ENCODE peak calls at places on chromosomes 16 and 17, in nine cellular contexts. U is WERI-Rb-1; X is PC-9; W is CD8-positive, alpha-beta T cell; N is HepG2; K is body of pancreas; D is heart left ventricle; E is keratinocyte; V is A673. O is an unnamed sample. For H3K36me3, the result is how much of the 10 kb centered on the place peaks cover.

GRCh38 chr17:15479697-15480096 is 12.3 kb upstream of the CDRT4 start:
- DNase-seq in W (no peak), V (no peak), U (no peak), N (peak), K (no peak), X (no peak), E (no peak), D (no peak), O (no peak)

GRCh38 chr17:79437081-79437480 is 173.8 kb downstream of the RBFOX3 start:
- DNase-seq in V (no peak), K (no peak), E (no peak), W (no peak), U (no peak), N (no peak), X (no peak), D (no peak), O (no peak)

GRCh38 chr17:34511265-34511664 is 68.1 kb upstream of the TMEM132E start:
- DNase-seq in W (no peak), U (no peak), V (no peak), D (peak), N (no peak), E (no peak), X (no peak), K (no peak), O (no peak)

GRCh38 chr17:55246583-55246982 is 18.2 kb upstream of the HLF start:
- DNase-seq in K (no peak), V (peak), W (no peak), N (no peak), X (no peak), E (no peak), D (no peak), U (no peak), O (no peak)

GRCh38 chr16:59116744-59117143 is 382.6 kb upstream of the GOT2 start:
- DNase-seq in N (no peak), W (no peak), U (no peak), X (no peak), D (no peak), E (no peak), V (no peak), K (no peak), O (no peak)

GRCh38 chr16:57618306-57619132 is 9.9 kb upstream of the ADGRG1 start:
- DNase-seq in K (peak), D (no peak), E (no peak), X (peak), U (no peak), V (no peak), W (no peak), N (no peak), O (peak)

GRCh38 chr17:19482571-19482970 is 51.1 kb upstream of the SLC47A1 start:
- DNase-seq in K (no peak), D (no peak), X (peak), U (no peak), V (no peak), N (no peak), W (no peak), E (no peak), O (no peak)

GRCh38 chr17:66135219-66135618 is 56.7 kb downstream of the CEP112 start:
- DNase-seq in U (no peak), D (no peak), X (no peak), K (no peak), E (no peak), N (no peak), V (no peak), W (no peak), O (no peak)

GRCh38 chr17:78497115-78497540 is 80.1 kb downstream of the DNAH17 start:
- DNase-seq in N (peak), E (peak), V (peak), W (peak), U (peak), K (peak), X (peak), D (peak), O (peak)

GRCh38 chr17:48732688-48733629 is 4.4 kb upstream of the HOXB13 start:
- DNase-seq in X (no peak), V (no peak), W (no peak), D (no peak), K (no peak), U (no peak), N (no peak), E (no peak), O (no peak)

GRCh38 chr16:12113581-12114375 is 137.2 kb downstream of the SNX29 start:
- DNase-seq in E (no peak), K (no peak), X (no peak), U (peak), W (no peak), V (no peak), D (no peak), N (no peak), O (no peak)

GRCh38 chr16:87552772-87553171 is 49.5 kb upstream of the JPH3 start:
- DNase-seq in V (no peak), D (no peak), U (no peak), E (peak), K (no peak), X (peak), W (no peak), N (no peak), O (no peak)

GRCh38 chr16:82192665-82193064 is 22.6 kb upstream of the MPHOSPH6 start:
- DNase-seq in U (no peak), W (no peak), V (no peak), N (no peak), D (no peak), E (no peak), K (peak), X (no peak), O (no peak)

DNA sequence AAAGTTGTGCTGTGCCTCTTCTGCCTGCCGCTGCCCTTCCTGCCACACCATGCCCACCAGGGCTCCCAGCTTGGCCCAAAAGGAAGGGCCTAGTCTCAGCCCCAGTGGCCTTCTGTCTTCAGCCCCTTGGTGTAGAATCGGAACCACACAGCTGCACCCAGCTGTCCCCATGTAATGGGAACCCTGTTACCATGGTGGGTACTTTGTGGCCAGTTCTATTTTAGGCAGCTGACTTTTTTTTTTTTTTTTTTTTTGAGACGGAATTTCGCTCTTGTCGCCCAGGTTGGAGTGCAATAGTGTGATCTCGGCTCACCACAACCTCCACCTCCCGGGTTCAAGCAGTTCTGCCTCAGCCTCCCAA is 163.3 kb upstream of the GSE1 start:
- DNase-seq in K (no peak), E (no peak), W (no peak), U (no peak), N (no peak), D (no peak), X (no peak), V (no peak), O (no peak)
- H3K4me3 ChIP-seq in K (no peak), E (no peak), W (no peak), U (no peak), N (no peak), D (no peak), X (no peak), V (no peak), O (no peak)

DNA sequence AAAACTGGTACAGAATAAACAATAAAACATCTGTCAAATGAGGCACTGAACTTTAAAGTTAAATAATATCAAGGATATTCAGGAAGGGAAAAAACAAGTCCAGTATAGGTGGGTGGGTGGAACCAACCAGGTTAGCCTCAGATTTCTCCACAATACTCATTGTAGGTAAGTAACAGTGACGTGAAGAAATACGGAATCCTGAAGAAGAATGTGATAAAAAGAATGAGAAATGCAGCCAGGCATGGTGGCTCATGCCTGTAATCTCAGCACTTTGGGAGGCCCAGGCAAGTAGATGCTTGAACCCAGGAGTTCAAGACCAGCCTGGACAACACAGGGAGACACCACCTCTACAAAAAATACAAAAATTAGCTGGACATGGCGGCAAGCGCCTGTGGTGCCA is 47.3 kb downstream of the UBE2G1 start:
- DNase-seq in D (no peak), N (no peak), K (no peak), V (no peak), X (no peak), W (no peak), U (no peak), E (no peak), O (no peak)
- H3K27ac ChIP-seq in D (no peak), N (no peak), K (no peak), V (no peak), X (no peak), W (no peak), U (no peak), E (peak), O (no peak)

DNA sequence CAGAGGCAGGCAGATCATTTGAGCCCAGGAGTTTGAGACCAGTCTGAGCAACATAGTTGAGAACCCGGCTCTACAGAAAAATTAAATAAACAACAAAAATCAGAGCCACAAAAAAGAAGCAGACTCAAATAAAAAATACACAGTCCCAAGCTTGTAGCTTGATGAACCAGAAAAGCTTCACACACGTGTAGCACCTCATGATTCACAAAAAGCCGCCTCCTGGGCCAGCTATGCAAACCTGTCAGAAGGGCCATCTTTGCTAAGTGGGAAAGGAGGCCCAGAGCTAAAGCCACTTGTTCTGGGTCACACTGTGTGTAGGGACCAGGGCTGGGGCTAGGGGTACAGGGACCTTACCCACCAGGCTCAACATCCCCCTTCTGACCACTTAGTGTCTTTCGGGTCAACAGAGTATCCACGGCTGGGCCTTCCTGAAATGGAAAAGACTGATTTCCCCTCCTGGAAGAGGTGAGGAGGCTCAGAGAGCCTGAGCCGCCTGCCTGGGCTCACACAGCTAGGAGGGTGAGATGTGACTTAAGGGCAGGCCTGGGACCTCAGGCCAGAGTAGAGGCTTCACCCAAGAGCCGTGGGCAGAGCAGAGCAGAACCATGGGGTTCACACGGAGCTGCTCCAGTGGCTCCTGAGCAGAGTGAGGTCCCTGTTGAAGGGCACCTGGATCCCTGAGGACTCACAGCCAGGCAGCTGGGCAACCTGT is 269.6 kb downstream of the PARN start:
- DNase-seq in X (no peak), W (no peak), E (no peak), N (no peak), K (no peak), V (no peak), U (no peak), D (no peak), O (no peak)
- H3K36me3 ChIP-seq in X (under half), W (under half), E (under half), N (under half), K (under half), V (under half), U (under half), D (under half), O (under half)

DNA sequence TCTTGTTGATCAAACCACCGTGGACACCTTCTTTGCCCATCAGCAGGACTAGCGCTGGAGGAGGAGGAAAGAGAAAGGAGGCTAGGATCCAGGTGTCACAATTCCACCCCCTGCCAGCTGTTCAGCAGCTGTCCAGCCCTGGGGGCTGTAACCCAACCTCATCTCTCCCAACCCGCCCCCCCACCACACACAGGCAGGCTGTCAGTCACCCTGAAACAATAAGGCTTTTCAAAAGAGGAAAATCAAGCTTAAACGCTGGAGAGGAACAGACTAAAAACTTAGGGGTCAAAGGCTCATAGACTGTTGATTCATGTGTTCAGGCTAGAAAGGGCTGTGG is 2.4 kb downstream of the PFN1 start:
- DNase-seq in E (no peak), N (no peak), W (no peak), D (no peak), V (no peak), K (no peak), U (no peak), X (no peak), O (no peak)
- H3K4me3 ChIP-seq in E (peak), N (peak), W (peak), D (peak), V (peak), K (no peak), U (no peak), X (peak), O (no peak)

DNA sequence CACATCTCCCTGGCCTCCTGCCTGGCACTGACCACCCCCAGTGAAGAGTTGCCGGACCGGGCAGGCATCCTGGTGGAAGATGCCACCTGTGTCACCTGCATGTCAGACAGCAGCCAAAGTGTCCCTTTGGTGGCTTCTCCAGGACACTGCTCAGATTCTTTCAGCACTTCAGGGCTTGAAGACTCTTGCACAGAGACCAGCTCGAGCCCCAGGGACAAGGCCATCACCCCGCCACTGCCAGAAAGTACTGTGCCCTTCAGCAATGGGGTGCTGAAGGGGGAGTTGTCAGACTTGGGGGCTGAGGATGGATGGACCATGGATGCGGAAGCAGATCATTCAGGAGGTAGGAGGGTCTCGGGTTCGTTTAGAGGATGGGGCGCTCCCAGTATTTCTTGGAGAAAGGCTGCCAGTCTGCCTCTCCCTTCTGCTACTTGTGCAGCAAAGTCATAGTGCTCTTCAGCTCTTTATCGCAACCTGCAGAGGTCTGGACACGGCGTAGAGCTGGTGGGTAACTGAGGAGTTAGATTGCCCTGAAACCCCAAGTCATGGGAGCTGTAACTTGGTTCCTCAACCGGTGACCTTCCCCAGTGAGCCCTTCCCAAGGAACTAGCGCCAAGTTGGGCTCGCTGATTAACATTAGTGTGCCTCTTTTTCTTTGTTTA is 21.9 kb downstream of the AKAP1 start:
- DNase-seq in X (no peak), K (no peak), N (no peak), V (no peak), E (no peak), D (no peak), U (no peak), W (no peak), O (no peak)
- H3K27ac ChIP-seq in X (peak), K (no peak), N (peak), V (no peak), E (peak), D (peak), U (peak), W (no peak), O (peak)

DNA sequence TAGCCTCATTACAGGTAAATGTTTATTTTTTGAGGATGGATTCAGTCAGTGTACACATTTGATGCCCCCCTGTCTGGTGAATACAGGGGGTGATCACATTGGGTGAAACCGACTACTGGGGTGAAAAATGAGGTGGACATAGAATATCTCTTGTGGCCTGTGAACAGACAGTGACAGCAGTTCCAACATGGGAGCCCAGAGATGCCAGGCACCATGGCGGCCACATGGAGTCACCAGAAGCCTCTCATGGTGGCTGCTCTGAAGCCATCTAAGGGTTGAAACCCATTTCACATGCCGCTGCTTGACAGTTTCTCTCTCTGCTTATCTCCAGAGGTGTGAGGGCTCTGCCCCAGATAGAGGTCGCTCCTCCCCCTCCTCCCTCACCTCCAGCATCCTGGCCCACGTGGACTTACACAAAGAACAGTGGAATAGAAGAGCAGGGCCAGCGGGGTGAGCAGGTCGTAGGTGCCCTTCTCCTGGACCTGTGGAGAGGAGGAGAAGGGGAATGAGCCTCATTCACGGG is 37.8 kb upstream of the PIK3R6 start:
- DNase-seq in W (peak), U (no peak), E (no peak), K (no peak), V (no peak), N (no peak), X (no peak), D (no peak), O (no peak)
- H3K36me3 ChIP-seq in W (under half), U (under half), E (under half), K (under half), V (under half), N (under half), X (under half), D (under half), O (under half)

DNA sequence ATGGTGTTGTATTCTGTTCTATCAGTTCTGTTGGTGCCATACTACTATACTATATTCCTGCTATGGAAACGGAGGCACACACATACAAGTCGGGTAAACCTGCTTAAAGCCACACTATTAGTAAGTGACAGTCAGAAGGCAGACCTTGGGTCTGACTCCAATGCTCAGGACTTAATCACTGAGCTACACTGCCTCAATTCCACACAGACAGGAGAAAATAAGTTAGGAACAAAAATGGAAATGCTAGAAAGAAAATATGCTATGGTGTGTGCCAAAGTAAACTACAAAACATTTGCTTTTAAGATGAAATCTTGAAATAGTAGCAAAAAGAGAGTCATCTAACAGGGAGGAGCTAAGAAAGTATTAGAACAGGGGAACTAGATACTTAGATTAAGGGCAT is 48.1 kb downstream of the MYO1D start:
- DNase-seq in E (no peak), K (no peak), W (no peak), N (no peak), D (no peak), X (no peak), U (no peak), V (no peak), O (no peak)
- H3K4me3 ChIP-seq in E (no peak), K (no peak), W (no peak), N (peak), D (no peak), X (no peak), U (no peak), V (no peak), O (no peak)